ENCODE peak calls at places on chromosomes 3 and 15, in six cellular contexts. N is RWPE1; D is CD4-positive, alpha-beta T cell; K is AG09309; G is RWPE2; P is astrocyte of the spinal cord. T is an unnamed sample.

GRCh38 chr3:11803977-11804903 is 42.4 kb downstream of the TAMM41 start:
- DNase-seq in P (peak), D (no peak), N (peak), K (no peak), G (no peak), T (peak)

GRCh38 chr3:27479816-27480543 is 4.2 kb downstream of the SLC4A7 start:
- DNase-seq in N (no peak), P (no peak), G (no peak), D (no peak), K (no peak), T (no peak)

GRCh38 chr3:147930417-147930816 is 521.3 kb downstream of the ZIC1 start:
- DNase-seq in K (no peak), N (peak), G (no peak), D (no peak), P (peak), T (no peak)

GRCh38 chr3:125324341-125324740 is 50.8 kb downstream of the ZNF148 start:
- DNase-seq in D (no peak), G (no peak), N (no peak), P (no peak), K (no peak), T (no peak)

GRCh38 chr3:17845026-17845425 is 102.6 kb upstream of the TBC1D5 start:
- DNase-seq in P (no peak), G (no peak), D (no peak), N (no peak), K (no peak), T (no peak)

GRCh38 chr15:78110916-78111475 is 18.6 kb downstream of the SH2D7 start:
- DNase-seq in D (no peak), P (no peak), K (no peak), N (no peak), G (peak), T (no peak)

GRCh38 chr3:127273196-127273595 is 14.7 kb downstream of the PRR20G start:
- DNase-seq in D (no peak), G (no peak), K (no peak), N (peak), P (no peak), T (no peak)

GRCh38 chr3:189142527-189142926 is 29.2 kb upstream of the TPRG1 start:
- DNase-seq in K (no peak), D (no peak), G (no peak), N (no peak), P (no peak), T (no peak)

GRCh38 chr15:31387101-31387482 is 60.5 kb downstream of the KLF13 start:
- DNase-seq in D (no peak), G (no peak), K (peak), N (no peak), P (peak), T (no peak)

GRCh38 chr15:40293006-40293405 is 10.1 kb upstream of the ANKRD63 start:
- DNase-seq in N (no peak), P (no peak), K (no peak), D (no peak), G (no peak), T (no peak)

GRCh38 chr3:61114316-61114953 is 136.8 kb downstream of the FHIT start:
- DNase-seq in D (no peak), P (no peak), N (no peak), K (no peak), G (no peak), T (no peak)

GRCh38 chr3:99721633-99722007 is 83.2 kb downstream of the COL8A1 start:
- DNase-seq in P (peak), K (no peak), D (no peak), N (no peak), G (no peak), T (no peak)

GRCh38 chr3:41681479-41681878 is 280.4 kb downstream of the ULK4 start:
- DNase-seq in N (peak), K (peak), D (no peak), P (peak), G (no peak), T (no peak)

GRCh38 chr3:194327030-194327413 is 24.1 kb downstream of the CPN2 start:
- DNase-seq in P (no peak), N (no peak), G (peak), D (no peak), K (no peak), T (no peak)

DNA sequence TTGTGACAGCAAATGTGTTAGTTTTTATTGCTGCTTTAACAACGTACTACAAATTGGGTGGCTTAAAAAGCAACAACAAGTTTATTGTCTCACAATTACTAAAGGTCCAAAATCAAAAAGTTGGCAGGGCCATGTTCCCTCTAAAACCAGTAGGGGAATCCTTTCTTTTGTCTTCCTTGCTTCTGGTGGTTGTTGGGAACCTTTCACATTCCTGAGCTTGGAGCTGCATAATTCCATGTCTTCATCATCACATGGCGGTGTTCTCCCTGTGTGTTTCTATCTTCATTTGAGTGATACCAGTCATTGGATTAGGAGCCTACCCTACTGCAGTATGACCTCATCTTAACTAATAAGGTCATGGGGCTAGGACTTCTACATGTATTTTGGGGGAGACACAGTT is 7.4 kb downstream of the SPRED1 start:
- DNase-seq in D (no peak), N (no peak), P (no peak), G (no peak), K (no peak), T (no peak)
- TF ChIP-seq CTCF in D (no peak), N (no peak), P (no peak), G (no peak), K (no peak), T (no peak)

DNA sequence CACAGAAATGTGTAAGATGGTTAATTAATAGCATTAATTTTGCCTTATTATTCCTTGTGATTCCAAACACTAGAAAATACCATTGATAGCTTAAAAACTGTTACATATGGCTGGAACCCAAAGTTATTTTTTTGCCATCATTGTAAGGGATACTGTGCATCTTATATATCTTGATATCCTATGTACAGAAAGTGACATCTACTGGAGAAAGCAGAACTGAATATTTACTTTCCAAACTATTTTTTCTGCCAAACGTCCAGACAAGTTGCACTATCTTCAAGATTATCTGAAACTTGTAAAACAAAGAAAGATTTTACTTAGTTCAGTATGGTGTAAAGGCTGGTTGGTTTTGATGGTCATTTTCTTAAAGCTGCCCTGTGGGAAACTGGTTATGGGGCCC is 33.3 kb upstream of the MEIS2 start:
- DNase-seq in D (no peak), P (peak), K (peak), N (no peak), G (no peak), T (no peak)
- TF ChIP-seq CTCF in D (no peak), P (peak), K (peak), N (peak), G (peak), T (no peak)

GRCh38 chr3:130991126-130991525 is 35.5 kb downstream of the ASTE1 start:
- DNase-seq in N (no peak), P (no peak), D (no peak), G (no peak), K (no peak), T (no peak)

GRCh38 chr3:130997291-130997690 is 29.3 kb downstream of the ASTE1 start:
- DNase-seq in K (peak), G (no peak), N (no peak), D (no peak), P (no peak), T (no peak)

DNA sequence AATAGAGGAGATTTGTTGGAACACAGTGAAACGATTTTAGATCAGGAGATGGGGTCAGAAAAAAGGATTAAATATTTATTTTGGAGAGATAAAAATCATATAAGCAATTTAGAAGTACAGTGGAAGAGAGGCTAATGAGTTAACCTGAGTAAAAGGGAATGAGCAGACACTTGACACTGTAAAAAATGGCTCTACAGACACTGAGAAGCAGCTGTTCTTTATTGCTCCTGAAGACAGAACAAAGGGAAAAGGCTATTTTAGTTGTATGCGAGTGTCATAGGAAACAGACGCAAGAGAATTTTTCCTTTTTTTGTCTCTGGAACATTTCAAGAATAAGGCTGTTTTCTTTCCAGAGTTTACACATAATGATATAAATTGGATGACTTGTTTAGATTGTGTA is 34.3 kb downstream of the ASTE1 start:
- DNase-seq in P (no peak), K (no peak), N (no peak), G (no peak), D (no peak), T (no peak)
- TF ChIP-seq CTCF in P (no peak), K (no peak), N (no peak), G (no peak), D (no peak), T (no peak)

GRCh38 chr3:51106242-51106876 is 278.7 kb upstream of the MANF start:
- DNase-seq in K (no peak), G (no peak), D (no peak), P (no peak), N (no peak), T (no peak)

GRCh38 chr3:51099794-51100542 is 285.1 kb upstream of the MANF start:
- DNase-seq in N (peak), G (no peak), D (no peak), K (peak), P (peak), T (no peak)

GRCh38 chr3:51100543-51100851 is 284.6 kb upstream of the MANF start:
- DNase-seq in K (no peak), G (no peak), N (no peak), D (no peak), P (no peak), T (no peak)
- TF ChIP-seq CTCF in K (no peak), G (peak), N (peak), D (no peak), P (no peak), T (no peak)

GRCh38 chr15:41494190-41494921 is 682 bp downstream of the ITPKA start:
- DNase-seq in K (no peak), P (no peak), N (peak), D (no peak), G (no peak), T (peak)
- TF ChIP-seq CTCF in K (no peak), P (no peak), N (no peak), D (no peak), G (peak), T (peak)

DNA sequence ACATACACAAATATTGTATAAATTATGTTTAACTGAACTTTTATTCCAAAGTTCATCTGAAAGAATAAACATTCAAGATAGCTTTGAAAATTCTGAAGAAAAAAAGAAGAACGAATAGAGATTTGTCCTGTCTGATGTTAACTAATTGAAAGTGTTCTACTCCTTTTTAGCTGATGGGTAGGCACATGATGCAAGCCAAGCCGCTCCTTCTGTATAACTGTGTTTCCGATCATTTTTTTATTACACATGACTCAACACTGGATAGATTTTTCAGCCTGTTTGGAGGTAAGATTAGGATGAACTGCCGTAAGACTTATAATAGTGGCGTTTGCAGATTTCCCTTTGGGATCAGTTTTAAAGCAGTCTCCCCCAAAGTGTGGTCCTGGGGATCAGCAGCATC is 19.0 kb downstream of the NSUN3 start:
- DNase-seq in P (no peak), D (no peak), K (no peak), N (no peak), G (no peak), T (no peak)
- TF ChIP-seq CTCF in P (no peak), D (no peak), K (no peak), N (no peak), G (no peak), T (no peak)

GRCh38 chr15:57472861-57473260 is 96.6 kb downstream of the CGNL1 start:
- DNase-seq in N (no peak), D (no peak), K (peak), P (no peak), G (no peak), T (no peak)

GRCh38 chr15:57481038-57481705 is 104.9 kb downstream of the CGNL1 start:
- DNase-seq in K (no peak), G (no peak), N (no peak), P (no peak), D (no peak), T (no peak)

GRCh38 chr15:57476533-57476975 is 100.2 kb downstream of the CGNL1 start:
- DNase-seq in G (no peak), K (peak), D (no peak), P (peak), N (no peak), T (no peak)

GRCh38 chr15:57479005-57479404 is 102.7 kb downstream of the CGNL1 start:
- DNase-seq in P (no peak), D (no peak), K (no peak), G (no peak), N (no peak), T (no peak)

DNA sequence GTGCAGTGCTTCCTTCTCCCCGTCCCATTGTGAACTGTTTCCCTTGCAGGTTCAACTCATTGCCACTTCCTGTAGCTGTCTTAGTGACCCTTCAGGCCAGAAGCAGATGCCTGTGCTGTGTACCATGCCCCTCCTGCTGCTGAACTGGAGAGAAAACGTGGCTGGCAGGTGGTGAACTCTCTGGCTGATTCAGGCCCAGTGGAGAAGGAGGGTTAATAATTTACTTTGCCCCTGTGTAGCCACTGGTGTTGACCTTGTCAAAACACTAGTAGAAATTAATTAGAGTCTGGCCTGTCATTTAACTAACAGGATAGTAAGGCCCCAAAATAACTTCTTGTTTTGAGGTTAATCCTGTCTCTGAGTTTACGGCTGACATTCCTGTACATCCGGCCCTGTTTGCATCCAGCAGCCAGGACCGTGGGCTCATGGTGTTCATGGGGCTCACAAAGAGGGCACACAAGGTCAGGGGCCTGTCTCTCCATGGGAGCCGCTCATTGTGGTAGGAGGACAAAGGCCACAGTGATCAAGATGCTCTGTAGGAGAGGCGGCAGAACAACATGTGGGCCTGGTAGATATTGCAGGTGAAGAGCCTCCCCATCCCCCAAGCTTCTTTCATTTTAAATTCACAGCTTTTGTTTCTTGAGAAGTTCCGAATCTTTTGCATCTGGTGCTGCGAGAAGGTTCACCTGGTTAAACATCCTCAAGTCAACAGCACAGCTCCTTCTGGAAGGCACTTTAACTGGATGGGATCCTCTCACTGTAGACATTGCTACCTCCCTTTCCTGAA is 101.6 kb downstream of the CGNL1 start:
- DNase-seq in D (no peak), N (no peak), G (no peak), K (no peak), P (no peak), T (peak)
- TF ChIP-seq CTCF in D (no peak), N (no peak), G (no peak), K (no peak), P (no peak), T (no peak)